ENCODE peak calls at places on chromosome 14, in four cellular contexts. K is fibroblast of mammary gland, V is GM23248, X is naive B cell. A is an unnamed sample.

GRCh38 chr14:25003537-25003936 is 46.4 kb downstream of the STXBP6 start:
- DNase-seq in V (peak), K (peak), X (no peak), A (no peak)

GRCh38 chr14:51715250-51715649 is 63.5 kb downstream of the FRMD6 start:
- DNase-seq in K (no peak), X (no peak), V (no peak), A (no peak)

GRCh38 chr14:74459289-74459946 is 33.4 kb upstream of the SYNDIG1L start:
- DNase-seq in X (no peak), K (peak), V (peak), A (peak)

GRCh38 chr14:94423465-94424056 is 29.0 kb downstream of the SERPINA11 start:
- DNase-seq in X (no peak), V (peak), K (peak), A (peak)

GRCh38 chr14:20472566-20473206 is 3.5 kb downstream of the PNP start:
- DNase-seq in K (no peak), V (no peak), X (no peak), A (no peak)

GRCh38 chr14:34711169-34711568 is 3.2 kb downstream of the CFL2 start:
- DNase-seq in X (no peak), V (peak), K (peak), A (peak)

GRCh38 chr14:36319899-36320209 is 583 bp downstream of the MBIP start:
- DNase-seq in K (peak), V (no peak), X (no peak), A (no peak)

GRCh38 chr14:28461379-28461778 is 305.2 kb upstream of the FOXG1 start:
- DNase-seq in V (no peak), K (peak), X (no peak), A (no peak)

GRCh38 chr14:35506927-35507326 is 27.0 kb upstream of the INSM2 start:
- DNase-seq in K (peak), V (peak), X (no peak), A (no peak)

GRCh38 chr14:65927871-65928270 is 515.3 kb downstream of the FUT8 start:
- DNase-seq in K (no peak), X (no peak), V (no peak), A (no peak)

GRCh38 chr14:105086833-105087307 is 21.6 kb upstream of the GPR132 start:
- DNase-seq in X (peak), K (peak), V (peak), A (peak)

GRCh38 chr14:104358528-104359300 is 220.3 kb downstream of the KIF26A start:
- DNase-seq in V (no peak), X (no peak), K (no peak), A (no peak)

GRCh38 chr14:77022219-77022852 is 6.2 kb downstream of the IRF2BPL start:
- DNase-seq in K (no peak), V (no peak), X (no peak), A (no peak)

GRCh38 chr14:75147423-75148071 is 20.7 kb upstream of the NEK9 start:
- DNase-seq in X (no peak), K (peak), V (peak), A (no peak)

GRCh38 chr14:99654235-99655000 is 9.5 kb downstream of the HHIPL1 start:
- DNase-seq in V (peak), X (no peak), K (peak), A (no peak)

GRCh38 chr14:92846162-92846897 is 52.2 kb downstream of the GOLGA5 start:
- DNase-seq in K (peak), X (no peak), V (peak), A (no peak)

GRCh38 chr14:60656755-60657608 is 7.7 kb upstream of the SIX1 start:
- DNase-seq in K (peak), X (peak), V (peak), A (peak)

GRCh38 chr14:34113051-34113511 is 162.2 kb upstream of the EGLN3 start:
- DNase-seq in X (no peak), V (peak), K (peak), A (no peak)

GRCh38 chr14:24463017-24463805 is 20.6 kb upstream of the SDR39U1 start:
- DNase-seq in X (no peak), V (no peak), K (no peak), A (no peak)

A was measured in NAMALWA.